ENCODE peak calls at places on chromosomes 16 and 17, in four cellular contexts. Y is nucleus accumbens; G is GM18507; J is stimulated activated CD8-positive, alpha-beta memory T cell treated with anti-CD3 and anti-CD28 coated beads, Interleukin-2, amount 100 ng/mL, for 1 hour. H is an unnamed sample.

GRCh38 chr17:64448665-64449512 is at the start of gene MILR1:
- DNase-seq in G (no peak), J (no peak), Y (peak), H (no peak)

GRCh38 chr17:41141361-41141760 is 1.0 kb upstream of the KRTAP4-6 start:
- DNase-seq in G (no peak), Y (no peak), J (no peak), H (no peak)

GRCh38 chr16:10933865-10934264 is 8.4 kb downstream of the DEXI start:
- DNase-seq in G (no peak), Y (no peak), J (no peak), H (no peak)

GRCh38 chr16:84993926-84994325 is 17.4 kb downstream of the ZDHHC7 start:
- DNase-seq in Y (no peak), J (no peak), G (no peak), H (no peak)

GRCh38 chr16:49755291-49755611 is 100.7 kb downstream of the ZNF423 start:
- DNase-seq in J (no peak), G (no peak), Y (no peak), H (no peak)

GRCh38 chr17:67573987-67574657 is 143.6 kb upstream of the NOL11 start:
- DNase-seq in Y (no peak), G (no peak), J (no peak), H (no peak)

GRCh38 chr16:65123846-65124513 is 2.1 kb upstream of the CDH11 start:
- DNase-seq in G (no peak), J (no peak), Y (no peak), H (peak)

GRCh38 chr16:57865746-57866528 is 63.6 kb upstream of the KIFC3 start:
- DNase-seq in G (no peak), J (no peak), Y (no peak), H (no peak)

GRCh38 chr17:44781553-44782348 is 23.0 kb downstream of the ADAM11 start:
- DNase-seq in G (no peak), Y (no peak), J (no peak), H (no peak)

GRCh38 chr16:56298948-56299602 is 107.8 kb downstream of the GNAO1 start:
- DNase-seq in Y (peak), G (no peak), J (no peak), H (peak)

GRCh38 chr16:14015948-14016347 is 55.2 kb upstream of the MRTFB start:
- DNase-seq in Y (no peak), G (no peak), J (no peak), H (no peak)

GRCh38 chr16:57061084-57061905 is 31.1 kb upstream of the CPNE2 start:
- DNase-seq in Y (no peak), G (no peak), J (no peak), H (no peak)

GRCh38 chr16:58501242-58502131 is 1.5 kb downstream of the NDRG4 start:
- DNase-seq in J (no peak), G (no peak), Y (no peak), H (peak)

GRCh38 chr17:79808763-79809529 is 12.1 kb upstream of the CBX8 start:
- DNase-seq in G (no peak), J (no peak), Y (no peak), H (no peak)

GRCh38 chr16:25950586-25951201 is 258.9 kb downstream of the HS3ST4 start:
- DNase-seq in G (no peak), Y (no peak), J (no peak), H (no peak)

GRCh38 chr16:35795361-35796029 is 2336.1 kb downstream of the TP53TG3F start:
- DNase-seq in G (no peak), Y (no peak), J (no peak), H (no peak)

GRCh38 chr17:4144411-4144747 is 1.4 kb downstream of the CYB5D2 start:
- DNase-seq in Y (no peak), G (no peak), J (no peak), H (no peak)

GRCh38 chr16:88068476-88069396 is 117.5 kb downstream of the BANP start:
- DNase-seq in J (no peak), Y (no peak), G (no peak), H (no peak)

GRCh38 chr16:2686912-2687507 is 4.7 kb downstream of the KCTD5 start:
- DNase-seq in Y (no peak), G (peak), J (no peak), H (no peak)

GRCh38 chr16:12728471-12728870 is 75.2 kb downstream of the CPPED1 start:
- DNase-seq in J (no peak), Y (no peak), G (no peak), H (no peak)

GRCh38 chr17:35368086-35368824 is 5.2 kb downstream of the SLFN11 start:
- DNase-seq in Y (peak), J (no peak), G (no peak), H (peak)

GRCh38 chr16:2959206-2959605 is 4.9 kb upstream of the KREMEN2 start:
- DNase-seq in Y (no peak), J (no peak), G (no peak), H (no peak)

GRCh38 chr17:35082073-35082657 is 18.7 kb upstream of the RFFL start:
- DNase-seq in G (no peak), J (no peak), Y (no peak), H (no peak)

GRCh38 chr17:58279736-58280479 is 827 bp downstream of the MPO start:
- DNase-seq in J (no peak), G (no peak), Y (no peak), H (no peak)

GRCh38 chr16:75294773-75295172 is 43.3 kb upstream of the BCAR1 start:
- DNase-seq in Y (no peak), G (no peak), J (no peak), H (no peak)

GRCh38 chr17:46726106-46726670 is 92.3 kb downstream of the WNT3 start:
- DNase-seq in G (no peak), Y (no peak), J (no peak), H (no peak)

GRCh38 chr17:10618202-10618635 is 38.9 kb downstream of the MYH3 start:
- DNase-seq in J (peak), G (peak), Y (peak), H (peak)

GRCh38 chr17:41651625-41652460 is 27.5 kb upstream of the KRT17 start:
- DNase-seq in G (no peak), Y (peak), J (no peak), H (no peak)

GRCh38 chr17:79593636-79594035 is 17.2 kb downstream of the RBFOX3 start:
- DNase-seq in J (no peak), G (no peak), Y (no peak), H (no peak)